ENCODE peak calls at places on chromosomes 7 and 10, in ten cellular contexts. G, T, D, F, K, P, B, Q, O and J are unnamed samples.

GRCh38 chr10:104041891-104042535 is 43.7 kb downstream of the COL17A1 start:
- DNase-seq in Q (no peak), O (no peak), K (no peak), F (no peak), B (no peak), P (no peak), D (no peak), T (no peak), G (no peak), J (no peak)

GRCh38 chr10:72638586-72639440 is 12.9 kb upstream of the MICU1 start:
- DNase-seq in B (peak), D (no peak), G (no peak), F (no peak), O (no peak), Q (peak), K (no peak), P (no peak), T (no peak), J (no peak)

GRCh38 chr10:3249292-3249889 is 76.8 kb upstream of the PITRM1 start:
- DNase-seq in Q (no peak), K (no peak), P (no peak), F (no peak), O (peak), T (no peak), B (no peak), G (no peak), D (no peak), J (no peak)

GRCh38 chr10:77090381-77091356 is 546.9 kb downstream of the KCNMA1 start:
- DNase-seq in T (no peak), G (peak), B (no peak), F (no peak), Q (peak), K (no peak), O (no peak), D (no peak), P (no peak), J (no peak)

GRCh38 chr10:20988357-20988983 is 91.4 kb upstream of the NEBL start:
- DNase-seq in T (no peak), O (no peak), F (no peak), B (no peak), P (no peak), Q (no peak), G (no peak), D (no peak), K (no peak), J (no peak)

GRCh38 chr10:42953684-42954674 is 122.9 kb upstream of the RET start:
- DNase-seq in B (no peak), O (no peak), T (no peak), G (no peak), P (no peak), Q (no peak), K (no peak), F (no peak), D (no peak), J (no peak)

GRCh38 chr10:50846753-50847152 is 38.7 kb downstream of the A1CF start:
- DNase-seq in Q (no peak), P (no peak), B (no peak), K (no peak), G (no peak), D (no peak), T (no peak), F (peak), O (no peak), J (no peak)

GRCh38 chr10:21022821-21023220 is 125.7 kb upstream of the NEBL start:
- DNase-seq in G (no peak), P (no peak), B (no peak), O (no peak), K (no peak), Q (no peak), F (no peak), T (no peak), D (no peak), J (no peak)

GRCh38 chr7:47232751-47233412 is 349.0 kb downstream of the TNS3 start:
- DNase-seq in T (no peak), O (peak), B (no peak), P (no peak), Q (no peak), D (no peak), K (no peak), F (peak), G (no peak), J (no peak)

GRCh38 chr10:34131152-34131551 is 683.9 kb downstream of the PARD3 start:
- DNase-seq in K (no peak), D (no peak), B (no peak), F (no peak), T (no peak), Q (no peak), O (no peak), P (no peak), G (no peak), J (no peak)

GRCh38 chr7:140509789-140510188 is 30.5 kb upstream of the MKRN1 start:
- DNase-seq in B (no peak), T (no peak), K (no peak), Q (no peak), O (no peak), G (no peak), P (no peak), F (no peak), D (no peak), J (no peak)

GRCh38 chr10:32445036-32445435 is 904 bp upstream of the CCDC7 start:
- DNase-seq in Q (no peak), D (no peak), T (no peak), G (peak), O (no peak), F (peak), P (no peak), K (no peak), B (no peak), J (no peak)

GRCh38 chr7:130901209-130901783 is 167.3 kb upstream of the KLF14 start:
- DNase-seq in K (no peak), Q (peak), D (no peak), P (no peak), G (peak), T (peak), F (peak), B (no peak), O (peak), J (no peak)